ENCODE peak calls at places on chromosomes 4 and X, in four cellular contexts. J is body of pancreas, H is K562, T is mesenchymal stem cell. R is an unnamed sample.

GRCh38 chrX:2511326-2511725 is 10.6 kb upstream of the DHRSX start:
- DNase-seq in H (no peak), J (no peak), T (no peak), R (no peak)

GRCh38 chr4:183356173-183356825 is 34.1 kb upstream of the CLDN24 start:
- DNase-seq in H (no peak), J (no peak), T (no peak), R (no peak)

GRCh38 chr4:118331352-118331751 is 21.5 kb downstream of the PRSS12 start:
- DNase-seq in H (no peak), T (no peak), J (no peak), R (no peak)

GRCh38 chr4:8308856-8309771 is 39.6 kb downstream of the HTRA3 start:
- DNase-seq in T (peak; percentile 22), J (peak; percentile 15), H (no peak), R (no peak)

GRCh38 chr4:6641164-6641970 is 882 bp downstream of the MRFAP1 start:
- DNase-seq in T (peak; percentile 64), H (peak; percentile 65), J (peak; percentile 50), R (peak; percentile 45)

GRCh38 chr4:25925486-25926201 is 11.6 kb downstream of the SMIM20 start:
- DNase-seq in J (peak; percentile 37), H (peak; percentile 28), T (peak; percentile 38), R (no peak)

GRCh38 chr4:94305468-94306225 is 37.0 kb downstream of the HPGDS start:
- DNase-seq in H (no peak), T (peak; percentile 14), J (no peak), R (no peak)

GRCh38 chrX:69504626-69505612 is 793 bp downstream of the NALF2 start:
- DNase-seq in T (no peak), J (no peak), H (no peak), R (peak; percentile 15)

GRCh38 chr4:181784881-181785280 is 458.3 kb upstream of the TENM3 start:
- DNase-seq in H (no peak), T (no peak), J (no peak), R (no peak)

GRCh38 chr4:10185518-10186227 is 69.1 kb upstream of the WDR1 start:
- DNase-seq in H (peak; percentile 86), J (no peak), T (no peak), R (no peak)

GRCh38 chr4:95545526-95545925 is 3.2 kb downstream of the UNC5C start:
- DNase-seq in J (no peak), H (no peak), T (peak; percentile 57), R (no peak)

GRCh38 chr4:39331191-39331590 is 35.0 kb downstream of the RFC1 start:
- DNase-seq in T (no peak), H (no peak), J (no peak), R (no peak)

GRCh38 chrX:129726307-129727111 is 12.3 kb upstream of the XPNPEP2 start:
- DNase-seq in T (peak; percentile 74), J (peak; percentile 58), H (peak; percentile 46), R (peak; percentile 61)

GRCh38 chr4:40238700-40239548 is 42.1 kb downstream of the RHOH start:
- DNase-seq in H (peak; percentile 92), J (no peak), T (no peak), R (no peak)

GRCh38 chr4:100169796-100170485 is 20.3 kb downstream of the DDIT4L start:
- DNase-seq in J (no peak), H (no peak), T (peak; percentile 22), R (no peak)

GRCh38 chr4:87370071-87370470 is 20.9 kb downstream of the HSD17B11 start:
- DNase-seq in J (no peak), T (no peak), H (no peak), R (no peak)

GRCh38 chrX:77622233-77622632 is 163.8 kb downstream of the ATRX start:
- DNase-seq in T (no peak), J (no peak), H (no peak), R (no peak)

GRCh38 chr4:184387351-184387750 is 87.0 kb downstream of the IRF2 start:
- DNase-seq in T (no peak), H (no peak), J (no peak), R (no peak)

GRCh38 chr4:74056858-74057562 is 18.5 kb upstream of the CXCL3 start:
- DNase-seq in T (peak; percentile 92), J (no peak), H (peak; percentile 46), R (no peak)

GRCh38 chr4:10296730-10297129 is 160.5 kb downstream of the ZNF518B start:
- DNase-seq in T (no peak), J (no peak), H (no peak), R (no peak)

GRCh38 chrX:17842769-17843525 is 18.2 kb downstream of the RAI2 start:
- DNase-seq in J (no peak), T (no peak), H (no peak), R (no peak)

GRCh38 chr4:74431113-74431826 is 13.7 kb upstream of the AREG start:
- DNase-seq in J (no peak), H (no peak), T (peak; percentile 60), R (no peak)

GRCh38 chr4:104491826-104492771 is 2.6 kb downstream of the CXXC4 start:
- DNase-seq in H (no peak), J (peak; percentile 33), T (peak; percentile 54), R (no peak)

GRCh38 chrX:136797787-136798186 is 17.1 kb upstream of the ARHGEF6 start:
- DNase-seq in H (no peak), J (no peak), T (no peak), R (no peak)

GRCh38 chr4:153728660-153729059 is 31.2 kb downstream of the RNF175 start:
- DNase-seq in J (no peak), T (no peak), H (no peak), R (no peak)

GRCh38 chrX:40446927-40447326 is 133.8 kb upstream of the ATP6AP2 start:
- DNase-seq in T (no peak), J (no peak), H (no peak), R (no peak)

GRCh38 chrX:132107291-132107690 is 20.5 kb downstream of the FRMD7 start:
- DNase-seq in T (no peak), H (no peak), J (no peak), R (no peak)

GRCh38 chrX:41556958-41557357 is 109.8 kb downstream of the NYX start:
- DNase-seq in T (no peak), J (no peak), H (no peak), R (no peak)

GRCh38 chr4:177315767-177316490 is 6.3 kb downstream of the NEIL3 start:
- DNase-seq in H (no peak), T (no peak), J (no peak), R (no peak)

GRCh38 chr4:55358668-55359067 is 12.6 kb downstream of the SRD5A3 start:
- DNase-seq in T (peak; percentile 65), J (no peak), H (no peak), R (no peak)

GRCh38 chrX:115690554-115691216 is 129.7 kb downstream of the PLS3 start:
- DNase-seq in H (peak; percentile 41), T (peak; percentile 77), J (peak; percentile 49), R (peak; percentile 57)

GRCh38 chr4:75158451-75158850 is 225.5 kb downstream of the PARM1 start:
- DNase-seq in J (no peak), H (no peak), T (peak; percentile 28), R (no peak)

GRCh38 chr4:139458999-139459398 is 5.1 kb downstream of the RAB33B start:
- DNase-seq in J (peak; percentile 27), T (no peak), H (no peak), R (no peak)

DNA sequence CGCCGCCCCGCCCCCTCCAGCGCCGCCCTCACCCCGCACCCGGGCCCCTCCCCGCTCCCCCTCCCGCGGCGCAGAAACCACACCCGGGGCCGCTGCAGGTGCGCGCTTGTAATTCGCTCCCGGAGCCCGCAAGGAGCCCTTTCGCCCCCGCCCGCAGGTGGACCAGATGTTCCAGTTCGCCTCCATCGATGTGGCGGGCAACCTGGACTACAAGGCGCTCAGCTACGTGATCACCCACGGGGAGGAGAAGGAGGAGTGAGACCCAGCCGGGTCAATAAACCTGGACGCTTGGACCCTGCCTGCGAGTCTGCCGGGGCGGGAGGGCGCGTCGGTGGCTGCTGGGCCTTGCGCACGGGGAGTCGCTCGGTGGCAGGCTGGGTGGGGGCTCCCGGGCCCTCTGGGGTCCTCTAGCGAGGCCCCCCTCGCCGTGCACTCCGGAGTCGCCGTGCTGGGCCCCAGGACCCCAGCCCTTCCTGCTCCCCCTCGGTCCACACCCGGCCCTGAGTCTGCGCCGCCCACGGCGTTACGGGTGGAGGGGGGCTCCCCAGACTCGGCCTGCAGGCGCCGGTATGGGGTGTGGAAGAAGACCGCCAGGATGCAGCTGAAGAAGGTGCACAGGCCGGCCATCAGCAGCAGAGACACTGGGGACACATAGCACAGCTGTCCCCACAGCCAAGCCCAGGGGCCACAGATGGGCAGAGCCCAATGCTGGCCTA is 7.1 kb downstream of the SLC49A3 start:
- DNase-seq in H (peak; percentile 92), J (peak; percentile 85), T (no peak), R (peak; percentile 65)
- H3K27ac ChIP-seq in H (no peak overlapping the region), J (no peak overlapping the region), T (no peak overlapping the region), R (no peak overlapping the region)

GRCh38 chr4:76981649-76982048 is 32.1 kb downstream of the SEPTIN11 start:
- DNase-seq in H (no peak), T (no peak), J (no peak), R (no peak)
- H3K4me1 ChIP-seq in H (peaks cover 5% of the 10 kb centered on the region), T (peaks cover 20% of the 10 kb centered on the region), J (peaks cover 38% of the 10 kb centered on the region), R (peaks cover 10% of the 10 kb centered on the region)

GRCh38 chrX:147914609-147915008 is 2.9 kb downstream of the FMR1 start:
- DNase-seq in J (no peak), T (no peak), H (no peak), R (no peak)

GRCh38 chrX:147923605-147924004 is 11.9 kb downstream of the FMR1 start:
- DNase-seq in T (no peak), H (no peak), J (no peak), R (no peak)

GRCh38 chrX:147916375-147916968 is 4.8 kb downstream of the FMR1 start:
- DNase-seq in J (no peak), T (no peak), H (no peak), R (no peak)

GRCh38 chrX:147917700-147918694 is 6.3 kb downstream of the FMR1 start:
- DNase-seq in H (no peak), T (no peak), J (no peak), R (no peak)

DNA sequence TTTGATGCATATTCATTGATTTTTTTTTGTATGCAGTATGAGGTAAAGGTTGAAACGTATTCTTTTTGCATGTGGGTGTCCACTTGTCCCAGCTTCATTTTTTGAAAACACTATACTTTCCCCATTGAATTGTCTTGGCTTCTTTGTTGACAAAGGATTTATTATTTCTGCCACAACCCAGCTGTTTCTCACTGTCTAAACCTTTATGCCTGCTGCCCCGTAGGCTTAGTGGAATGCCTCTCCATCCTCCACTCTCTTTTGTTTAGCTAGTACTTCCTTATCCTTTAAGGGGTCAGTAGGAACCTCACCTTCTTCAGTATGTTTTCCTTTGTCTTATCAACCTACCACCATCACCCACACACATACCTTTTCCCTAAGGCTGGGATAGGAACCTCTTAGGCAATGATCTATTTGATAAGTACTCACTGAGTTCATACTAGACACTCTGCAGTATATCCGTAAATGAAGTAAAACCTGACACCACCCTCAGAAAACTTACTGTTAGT is 8.5 kb downstream of the FMR1 start:
- DNase-seq in J (no peak), T (no peak), H (no peak), R (no peak)
- H3K36me3 ChIP-seq in J (no peaks in the 10 kb centered on the region), T (no peaks in the 10 kb centered on the region), H (peaks cover 9% of the 10 kb centered on the region), R (no peaks in the 10 kb centered on the region)

DNA sequence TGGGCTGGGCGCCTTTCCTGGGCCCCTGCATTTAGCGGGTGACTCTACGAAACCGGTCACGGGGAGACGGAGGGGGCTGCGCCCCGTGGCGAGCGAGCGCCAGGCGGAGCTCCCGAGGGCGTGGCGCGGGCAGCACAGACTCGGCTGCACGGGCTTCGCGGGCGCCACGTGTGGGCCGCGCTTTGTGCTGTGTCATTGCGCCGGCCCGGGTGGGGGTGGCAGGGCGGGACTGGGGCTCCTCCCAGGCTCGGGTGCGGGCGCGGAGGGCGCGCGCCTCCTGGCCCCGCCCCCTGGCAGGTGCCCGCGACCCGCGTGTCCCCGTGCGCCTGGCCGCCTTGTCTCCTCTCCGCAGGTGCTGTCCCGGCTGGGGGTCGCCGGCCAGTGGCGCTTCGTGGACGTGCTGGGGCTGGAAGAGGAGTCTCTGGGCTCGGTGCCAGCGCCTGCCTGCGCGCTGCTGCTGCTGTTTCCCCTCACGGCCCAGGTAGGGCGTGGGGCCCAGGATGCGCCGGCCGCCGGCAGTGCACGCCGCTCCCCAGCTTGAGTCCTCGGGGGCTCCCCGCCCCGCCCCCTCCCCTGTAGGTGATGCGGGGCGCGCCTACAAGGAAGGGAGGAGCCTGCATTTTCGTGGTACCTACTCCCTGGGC is 651 bp downstream of the UCHL1 start:
- DNase-seq in T (peak; percentile 69), H (no peak), J (peak; percentile 46), R (peak; percentile 45)
- H3K27ac ChIP-seq in T (peak overlapping the region; percentile 39), H (no peak overlapping the region), J (no peak overlapping the region), R (no peak overlapping the region)